ENCODE peak calls at places on chromosomes 16 and 17, in ten cellular contexts. N is transverse colon, Q is SK-N-SH, I is sigmoid colon, W is stomach, C is HCT116, O is K562, L is upper lobe of left lung, M is prostate gland, J is suprapubic skin. U is an unnamed sample. For H3K4me1 and H3K9me3, the result is how much of the 10 kb centered on the place peaks cover.

GRCh38 chr17:16287563-16288027 is 65.7 kb downstream of the CENPV start:
- DNase-seq in L (peak), W (peak), Q (no peak), J (no peak), O (peak), N (peak), C (no peak), M (no peak), I (no peak), U (no peak)

GRCh38 chr17:31320231-31320630 is 1.2 kb downstream of the EVI2A start:
- DNase-seq in Q (no peak), M (no peak), L (no peak), J (no peak), W (no peak), O (no peak), N (no peak), C (no peak), I (no peak), U (no peak)

GRCh38 chr17:62774338-62774737 is 33.8 kb downstream of the MARCHF10 start:
- DNase-seq in N (no peak), J (no peak), W (no peak), Q (no peak), I (no peak), C (no peak), L (no peak), O (no peak), M (no peak), U (no peak)

GRCh38 chr17:45312477-45313418 is 4.1 kb downstream of the MAP3K14 start:
- DNase-seq in O (no peak), I (no peak), Q (no peak), L (no peak), M (no peak), J (no peak), N (no peak), W (no peak), C (no peak), U (no peak)

GRCh38 chr17:29376667-29377268 is 13.4 kb upstream of the TAOK1 start:
- DNase-seq in C (no peak), L (no peak), O (peak), W (no peak), Q (no peak), J (no peak), I (peak), N (no peak), M (no peak), U (no peak)

GRCh38 chr17:81082177-81083073 is 47.5 kb downstream of the BAIAP2 start:
- DNase-seq in I (no peak), W (peak), Q (peak), J (no peak), M (no peak), L (peak), C (no peak), N (no peak), O (no peak), U (no peak)

GRCh38 chr17:11853321-11854151 is 143.7 kb downstream of the ZNF18 start:
- DNase-seq in L (no peak), J (no peak), I (no peak), M (no peak), O (no peak), W (no peak), Q (no peak), N (no peak), C (no peak), U (no peak)

GRCh38 chr16:77208382-77208781 is 9.2 kb downstream of the SYCE1L start:
- DNase-seq in N (no peak), M (no peak), J (no peak), I (no peak), Q (no peak), O (no peak), L (no peak), C (no peak), W (no peak), U (no peak)

GRCh38 chr16:84689126-84689525 is 10.7 kb upstream of the USP10 start:
- DNase-seq in O (no peak), M (no peak), J (no peak), W (no peak), N (no peak), L (no peak), I (peak), Q (no peak), C (no peak), U (no peak)

GRCh38 chr16:49969356-49970030 is 55.5 kb upstream of the CNEP1R1 start:
- DNase-seq in L (no peak), C (no peak), I (no peak), W (no peak), O (no peak), Q (no peak), J (no peak), M (no peak), N (no peak), U (no peak)

GRCh38 chr17:16442141-16442540 is 26.8 kb downstream of the TRPV2 start:
- DNase-seq in L (peak), Q (no peak), M (no peak), C (no peak), J (no peak), W (no peak), O (no peak), N (no peak), I (no peak), U (no peak)

GRCh38 chr17:49516190-49516589 is 21.1 kb downstream of the NGFR start:
- DNase-seq in J (no peak), N (no peak), C (no peak), O (no peak), L (no peak), M (peak), I (no peak), Q (peak), W (no peak), U (no peak)

GRCh38 chr16:58096249-58096648 is 32.9 kb downstream of the CFAP20 start:
- DNase-seq in L (no peak), Q (no peak), J (no peak), W (no peak), I (no peak), C (no peak), O (peak), M (no peak), N (no peak), U (no peak)

GRCh38 chr16:4217246-4218131 is 24.4 kb downstream of the SRL start:
- DNase-seq in M (peak), W (no peak), L (peak), C (no peak), Q (peak), O (no peak), J (no peak), I (no peak), N (peak), U (no peak)

GRCh38 chr16:11670171-11671131 is 2.2 kb downstream of the SNN start:
- DNase-seq in W (no peak), L (no peak), N (no peak), Q (no peak), O (no peak), J (no peak), I (no peak), C (no peak), M (no peak), U (no peak)

GRCh38 chr17:65183736-65184135 is 46.6 kb downstream of the RGS9 start:
- DNase-seq in W (no peak), M (peak), N (no peak), J (no peak), L (no peak), C (no peak), Q (no peak), O (no peak), I (no peak), U (no peak)

GRCh38 chr17:73371285-73371684 is 59.5 kb upstream of the CDC42EP4 start:
- DNase-seq in Q (no peak), M (no peak), L (no peak), I (no peak), J (no peak), C (no peak), O (no peak), N (no peak), W (no peak), U (no peak)

GRCh38 chr16:77724174-77724573 is 1.9 kb downstream of the NUDT7 start:
- DNase-seq in L (no peak), O (no peak), J (no peak), W (no peak), Q (no peak), C (no peak), N (no peak), I (no peak), M (no peak), U (no peak)

GRCh38 chr16:81315271-81316175 is 761 bp downstream of the GAN start:
- DNase-seq in J (peak), I (peak), Q (peak), L (peak), M (peak), N (peak), W (peak), O (peak), C (no peak), U (no peak)

GRCh38 chr17:17320188-17320910 is 17.2 kb downstream of the NT5M start:
- DNase-seq in M (no peak), J (no peak), N (no peak), C (no peak), O (no peak), I (no peak), L (no peak), W (peak), Q (no peak), U (no peak)

GRCh38 chr17:47423406-47424295 is 99.9 kb downstream of the EFCAB13 start:
- DNase-seq in J (no peak), M (peak), N (peak), W (peak), L (no peak), I (peak), Q (peak), C (no peak), O (no peak), U (no peak)

GRCh38 chr16:66605177-66605999 is 884 bp downstream of the CMTM3 start:
- DNase-seq in J (peak), W (peak), M (no peak), Q (peak), N (peak), O (peak), C (no peak), L (peak), I (peak), U (no peak)

GRCh38 chr17:65925606-65926307 is 266.2 kb downstream of the CEP112 start:
- DNase-seq in W (no peak), O (no peak), I (no peak), J (no peak), L (no peak), Q (no peak), C (no peak), N (no peak), M (no peak), U (no peak)

GRCh38 chr17:12813680-12814079 is 24.4 kb downstream of the ARHGAP44 start:
- DNase-seq in I (no peak), C (no peak), J (no peak), M (no peak), W (no peak), Q (no peak), L (no peak), O (no peak), N (no peak), U (no peak)

GRCh38 chr17:50688168-50688719 is 19.5 kb downstream of the ANKRD40 start:
- DNase-seq in C (no peak), O (no peak), N (no peak), W (no peak), J (peak), I (no peak), M (no peak), L (no peak), Q (no peak), U (no peak)

GRCh38 chr16:85571813-85572619 is 41.1 kb upstream of the GSE1 start:
- DNase-seq in J (no peak), M (no peak), C (no peak), Q (no peak), I (no peak), W (no peak), N (peak), L (peak), O (no peak), U (no peak)

GRCh38 chr16:89646906-89647305 is 10.6 kb downstream of the CHMP1A start:
- DNase-seq in L (no peak), O (no peak), C (no peak), N (no peak), W (no peak), M (no peak), I (no peak), J (no peak), Q (no peak), U (no peak)

GRCh38 chr16:28985611-28986041 is 774 bp downstream of the LAT start:
- DNase-seq in O (no peak), C (no peak), Q (no peak), L (no peak), I (no peak), N (no peak), J (no peak), M (no peak), W (no peak), U (no peak)

GRCh38 chr16:81723098-81723723 is 55.9 kb upstream of the PLCG2 start:
- DNase-seq in N (no peak), I (no peak), W (no peak), C (peak), O (peak), L (no peak), J (no peak), M (peak), Q (peak), U (peak)

GRCh38 chr17:27623578-27623977 is 7.4 kb upstream of the LGALS9 start:
- DNase-seq in W (no peak), O (no peak), M (no peak), N (no peak), I (no peak), C (no peak), L (no peak), Q (no peak), J (no peak), U (no peak)

GRCh38 chr17:38458521-38458920 is 30.3 kb downstream of the ARHGAP23 start:
- DNase-seq in W (no peak), J (no peak), N (no peak), L (no peak), I (no peak), Q (no peak), M (no peak), O (no peak), C (no peak), U (no peak)

GRCh38 chr16:84538441-84538840 is 34.0 kb upstream of the MEAK7 start:
- DNase-seq in N (no peak), Q (no peak), M (no peak), L (no peak), C (no peak), W (no peak), O (no peak), J (no peak), I (no peak), U (no peak)

DNA sequence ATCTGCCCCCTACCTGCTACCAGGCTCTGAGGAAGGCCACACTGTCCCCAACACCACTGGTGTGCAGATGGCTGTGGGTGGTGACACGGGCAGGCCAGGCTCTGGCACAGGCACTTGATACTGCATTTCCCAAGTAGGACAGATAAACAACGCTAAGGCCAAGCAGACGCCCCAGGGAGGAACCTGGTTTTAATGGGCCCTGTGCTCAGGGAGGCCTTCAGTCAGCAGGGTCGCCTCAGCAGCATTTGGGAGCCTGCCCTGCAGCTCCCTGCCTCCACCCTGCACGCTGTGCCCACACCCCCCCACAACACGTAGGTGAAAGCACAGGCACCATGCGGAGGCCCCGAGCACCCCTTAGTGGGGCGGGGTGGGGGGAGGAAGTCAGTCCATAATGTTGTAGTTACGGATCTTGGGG is 3.3 kb upstream of the FASN start:
- DNase-seq in C (no peak), I (no peak), J (no peak), W (no peak), Q (peak), N (no peak), M (peak), O (no peak), L (no peak), U (no peak)
- TF ChIP-seq POLR2AphosphoS5 in C (no peak), I (no peak), J (no peak), W (no peak), Q (no peak), N (no peak), M (peak), O (no peak), L (no peak), U (no peak)

GRCh38 chr17:40106089-40106759 is 5.8 kb upstream of the NR1D1 start:
- DNase-seq in J (no peak), N (no peak), C (no peak), W (no peak), O (no peak), I (no peak), L (no peak), M (no peak), Q (no peak), U (no peak)

GRCh38 chr17:40109471-40109824 is 9.1 kb upstream of the NR1D1 start:
- DNase-seq in N (no peak), Q (no peak), O (peak), M (no peak), I (peak), J (no peak), L (no peak), C (no peak), W (no peak), U (no peak)

GRCh38 chr17:40104570-40105471 is 4.4 kb upstream of the NR1D1 start:
- DNase-seq in M (peak), C (no peak), O (no peak), Q (no peak), I (no peak), J (no peak), N (no peak), W (no peak), L (peak), U (no peak)

GRCh38 chr17:40107266-40107980 is 7.0 kb upstream of the NR1D1 start:
- DNase-seq in M (no peak), J (no peak), N (no peak), W (no peak), Q (no peak), O (no peak), C (no peak), L (peak), I (no peak), U (no peak)

GRCh38 chr17:40106760-40107265 is 6.4 kb upstream of the NR1D1 start:
- DNase-seq in M (no peak), J (no peak), L (no peak), N (no peak), O (no peak), W (no peak), Q (no peak), I (no peak), C (no peak), U (no peak)
- H3K4me1 ChIP-seq in M (under half), J (half or more), L (half or more), N (half or more), O (half or more), W (half or more), Q (under half), I (half or more), C (half or more), U (half or more)

GRCh38 chr16:3212567-3212966 is 22.4 kb downstream of the ZNF200 start:
- DNase-seq in I (no peak), C (no peak), W (no peak), M (no peak), Q (no peak), N (no peak), L (no peak), O (no peak), J (no peak), U (no peak)

GRCh38 chr16:3212006-3212405 is 23.0 kb downstream of the ZNF200 start:
- DNase-seq in C (no peak), W (no peak), M (no peak), O (no peak), J (no peak), N (no peak), L (no peak), I (no peak), Q (no peak), U (no peak)

GRCh38 chr16:3214904-3215600 is 19.9 kb downstream of the ZNF200 start:
- DNase-seq in Q (no peak), J (no peak), W (no peak), L (no peak), M (no peak), I (no peak), O (no peak), C (no peak), N (no peak), U (no peak)

GRCh38 chr16:3215601-3216262 is 19.2 kb downstream of the ZNF200 start:
- DNase-seq in M (no peak), W (no peak), Q (no peak), J (no peak), L (no peak), I (no peak), N (no peak), O (no peak), C (no peak), U (no peak)

GRCh38 chr16:3216263-3216640 is 18.7 kb downstream of the ZNF200 start:
- DNase-seq in O (no peak), L (no peak), Q (no peak), M (no peak), I (no peak), J (no peak), C (no peak), N (no peak), W (no peak), U (no peak)
- H3K9me3 ChIP-seq in O (under half), L (under half), Q (under half), M (under half), I (under half), J (under half), C (under half), N (under half), W (under half), U (under half)

GRCh38 chr16:87778830-87779579 is 13.2 kb upstream of the KLHDC4 start:
- DNase-seq in M (peak), L (peak), O (peak), Q (peak), I (peak), J (peak), C (peak), W (peak), N (peak), U (no peak)
- TF ChIP-seq POLR2AphosphoS5 in M (peak), L (peak), O (no peak), Q (no peak), I (no peak), J (no peak), C (peak), W (peak), N (peak), U (peak)

DNA sequence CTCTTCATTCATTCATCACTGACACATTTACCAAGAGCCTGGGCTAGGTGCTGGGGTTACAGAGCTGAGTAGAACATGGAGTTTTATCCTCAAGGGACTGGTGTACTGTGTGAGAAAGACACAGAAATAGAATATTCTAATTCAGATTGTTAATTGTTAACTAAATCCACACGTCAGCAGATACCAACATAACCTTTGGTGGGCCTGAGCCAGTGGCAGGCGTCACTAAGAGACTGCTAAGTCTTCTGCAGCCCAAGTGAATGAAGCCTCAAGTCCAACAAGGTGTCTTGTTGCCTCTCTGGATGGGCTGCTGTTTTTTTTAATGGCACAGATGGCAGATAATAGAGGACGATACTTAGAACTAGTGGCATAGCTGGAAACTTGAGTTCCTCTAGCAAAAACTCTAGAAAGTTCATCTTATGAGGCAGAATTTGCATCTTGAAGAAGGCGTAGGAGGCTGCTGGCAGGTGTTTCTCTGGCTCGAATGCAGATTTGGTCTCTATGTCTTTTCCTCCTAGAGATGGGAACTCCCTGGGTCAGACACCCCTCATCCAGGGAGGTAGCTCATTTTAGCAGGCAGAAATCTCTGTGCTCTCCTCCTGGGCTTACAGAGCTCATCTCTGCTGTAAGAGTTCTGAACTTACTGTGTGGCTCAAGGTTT is 179.5 kb downstream of the NTN1 start:
- DNase-seq in N (no peak), W (no peak), J (no peak), M (no peak), Q (no peak), L (no peak), O (no peak), C (no peak), I (no peak), U (no peak)
- H3K4me1 ChIP-seq in N (under half), W (under half), J (under half), M (under half), Q (under half), L (under half), O (under half), C (under half), I (under half), U (under half)